ENCODE peak calls at places on chromosomes 4 and X, in seven cellular contexts. A, D, T, Q, R, I and S are unnamed samples.
A peak's percentile ranks its signal among the peaks of the same experiment; 100 is the strongest.

GRCh38 chr4:156322592-156322991 is 368.9 kb upstream of the CTSO start:
- DNase-seq in D (no peak), Q (peak; percentile 88), A (no peak), I (peak; percentile 87), R (no peak), T (no peak), S (no peak)

GRCh38 chrX:154308108-154308946 is 12.7 kb downstream of the TKTL1 start:
- DNase-seq in T (peak; percentile 85), D (peak; percentile 19), I (peak; percentile 51), R (peak; percentile 61), A (peak; percentile 55), Q (peak; percentile 40), S (peak; percentile 62)

GRCh38 chr4:26124753-26125236 is 196.0 kb upstream of the RBPJ start:
- DNase-seq in Q (peak; percentile 42), I (peak; percentile 79), A (no peak), R (no peak), T (no peak), D (no peak), S (no peak)

GRCh38 chr4:105765690-105766407 is 57.3 kb downstream of the GSTCD start:
- DNase-seq in D (peak; percentile 23), R (no peak), A (no peak), I (peak; percentile 90), T (no peak), Q (peak; percentile 83), S (peak; percentile 17)

GRCh38 chr4:116358633-116359222 is 726.6 kb downstream of the TRAM1L1 start:
- DNase-seq in T (peak; percentile 60), A (no peak), Q (peak; percentile 72), R (peak; percentile 55), D (peak; percentile 88), I (peak; percentile 61), S (peak; percentile 88)

GRCh38 chrX:38561951-38562719 is 793 bp downstream of the TSPAN7 start:
- DNase-seq in Q (peak; percentile 2), T (no peak), R (no peak), A (peak; percentile 46), D (peak; percentile 2), I (peak; percentile 3), S (peak; percentile 62)

GRCh38 chrX:124282580-124282979 is 49.9 kb upstream of the TEX13D start:
- DNase-seq in Q (no peak), R (no peak), D (no peak), A (no peak), I (no peak), T (no peak), S (no peak)

GRCh38 chrX:33138677-33139249 is 72.6 kb downstream of the DMD start:
- DNase-seq in T (no peak), R (no peak), D (no peak), A (no peak), Q (no peak), I (peak; percentile 0), S (peak; percentile 43)

GRCh38 chr4:185504098-185505047 is 30.9 kb downstream of the PDLIM3 start:
- DNase-seq in D (peak; percentile 94), T (no peak), Q (peak; percentile 48), A (peak; percentile 82), I (peak; percentile 59), R (no peak), S (peak; percentile 33)

GRCh38 chrX:150202641-150203248 is 160.4 kb upstream of the MAMLD1 start:
- DNase-seq in A (no peak), D (no peak), Q (peak; percentile 80), T (no peak), R (no peak), I (peak; percentile 78), S (peak; percentile 15)

GRCh38 chr4:174697164-174697563 is 131.9 kb downstream of the GLRA3 start:
- DNase-seq in I (peak; percentile 9), R (no peak), A (no peak), T (no peak), D (no peak), Q (peak; percentile 74), S (no peak)

GRCh38 chr4:140188975-140189374 is 35.0 kb upstream of the MAML3 start:
- DNase-seq in R (no peak), A (no peak), T (no peak), D (peak; percentile 27), Q (peak; percentile 66), I (peak; percentile 83), S (peak; percentile 38)

GRCh38 chrX:113369056-113369455 is 528.4 kb upstream of the AMOT start:
- DNase-seq in I (no peak), A (no peak), T (no peak), Q (no peak), D (no peak), R (no peak), S (no peak)